ENCODE peak calls at places on chromosomes 4 and X, in four cellular contexts. R is IMR-90, U is H9, G is H1. Q is an unnamed sample.

GRCh38 chr4:56086073-56086521 is 137.4 kb downstream of the CEP135 start:
- DNase-seq in R (no peak), U (peak), G (peak), Q (peak)

GRCh38 chr4:23233596-23233995 is 540.9 kb downstream of the GBA3 start:
- DNase-seq in R (no peak), U (no peak), G (no peak), Q (no peak)

GRCh38 chr4:155758500-155759371 is at the start of gene GUCY1B1:
- DNase-seq in R (peak), U (peak), G (peak), Q (peak)

GRCh38 chrX:153488231-153488914 is 6.4 kb upstream of the BGN start:
- DNase-seq in R (peak), U (no peak), G (no peak), Q (peak)

GRCh38 chr4:6716018-6716911 is at the start of gene BLOC1S4:
- DNase-seq in R (peak), U (peak), G (peak), Q (peak)

GRCh38 chr4:172088556-172088955 is 275.4 kb downstream of the GALNTL6 start:
- DNase-seq in R (no peak), U (no peak), G (no peak), Q (no peak)

GRCh38 chrX:47458528-47458927 is 24.5 kb downstream of the ZNF41 start:
- DNase-seq in R (no peak), U (no peak), G (no peak), Q (no peak)

GRCh38 chr4:6029254-6029653 is 11.0 kb upstream of the C4orf50 start:
- DNase-seq in R (no peak), U (no peak), G (no peak), Q (peak)

GRCh38 chrX:79325263-79325958 is 41.7 kb downstream of the ITM2A start:
- DNase-seq in R (no peak), U (peak), G (no peak), Q (peak)

GRCh38 chrX:125205918-125206665 is 113.6 kb upstream of the TEX13C start:
- DNase-seq in R (no peak), U (peak), G (no peak), Q (peak)

GRCh38 chrX:154731203-154731602 is 19.7 kb downstream of the GAB3 start:
- DNase-seq in R (no peak), U (no peak), G (no peak), Q (no peak)

GRCh38 chr4:137961051-137961438 is 281.1 kb downstream of the SLC7A11 start:
- DNase-seq in R (no peak), U (no peak), G (no peak), Q (no peak)

GRCh38 chr4:160514126-160514525 is 1411.2 kb downstream of the RAPGEF2 start:
- DNase-seq in R (no peak), U (no peak), G (no peak), Q (no peak)

GRCh38 chrX:40502688-40503087 is 78.1 kb upstream of the ATP6AP2 start:
- DNase-seq in R (no peak), U (no peak), G (no peak), Q (no peak)

GRCh38 chr4:94491322-94491721 is 39.6 kb downstream of the PDLIM5 start:
- DNase-seq in R (peak), U (no peak), G (no peak), Q (no peak)

DNA sequence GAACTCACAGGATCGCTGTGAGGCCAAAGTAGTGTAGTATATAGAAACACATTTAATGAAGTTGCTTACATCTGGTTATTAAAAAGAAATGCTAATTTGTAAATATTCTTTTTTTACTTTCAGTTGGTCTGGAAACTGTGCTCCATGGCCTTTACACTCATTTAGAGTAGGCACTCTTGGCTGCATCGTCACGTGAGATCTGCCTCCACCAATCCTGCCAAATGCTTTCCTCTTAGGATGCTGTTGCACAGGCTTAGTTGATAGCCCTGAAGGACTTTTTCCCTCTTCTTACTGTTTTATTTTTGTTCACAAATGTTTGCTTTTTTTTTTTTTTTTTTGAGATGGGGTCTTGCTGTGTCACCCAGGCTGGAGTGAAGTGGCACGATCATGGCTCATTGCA is 6.3 kb downstream of the CPE start:
- DNase-seq in R (no peak), U (no peak), G (no peak), Q (no peak)
- H4K5ac ChIP-seq in R (no peak), U (no peak), G (no peak), Q (no peak)

GRCh38 chrX:98459669-98460068 is 1576.0 kb downstream of the RPA4 start:
- DNase-seq in R (no peak), U (no peak), G (no peak), Q (no peak)
- H4K5ac ChIP-seq in R (no peak), U (no peak), G (no peak), Q (no peak)

GRCh38 chr4:53422367-53422766 is 44.9 kb downstream of the FIP1L1 start:
- DNase-seq in R (no peak), U (no peak), G (no peak), Q (no peak)
- H4K5ac ChIP-seq in R (no peak), U (no peak), G (no peak), Q (no peak)

DNA sequence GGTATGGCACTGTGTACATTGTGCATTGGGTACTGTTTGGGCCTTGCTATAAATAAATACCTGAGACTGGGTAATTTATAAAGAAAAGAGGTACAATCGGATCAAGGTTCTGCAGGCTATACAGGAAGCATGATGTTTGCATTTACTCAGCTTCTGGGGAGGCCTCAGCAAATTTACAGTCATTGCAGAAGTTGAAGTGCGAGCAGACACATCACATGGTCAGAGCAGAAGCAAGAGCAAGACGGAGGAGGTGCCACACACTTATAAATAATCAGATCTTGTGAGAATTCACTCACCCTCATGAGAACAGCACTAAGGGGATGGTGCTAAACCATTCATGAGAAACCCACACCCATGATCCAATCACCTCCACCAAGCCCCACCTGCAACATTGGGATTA is 505.0 kb downstream of the ARAP2 start:
- DNase-seq in R (no peak), U (no peak), G (no peak), Q (no peak)
- H4K5ac ChIP-seq in R (no peak), U (no peak), G (no peak), Q (no peak)

GRCh38 chr4:177322881-177323280 is 13.2 kb downstream of the NEIL3 start:
- DNase-seq in R (no peak), U (no peak), G (no peak), Q (no peak)
- H4K5ac ChIP-seq in R (no peak), U (no peak), G (no peak), Q (no peak)

DNA sequence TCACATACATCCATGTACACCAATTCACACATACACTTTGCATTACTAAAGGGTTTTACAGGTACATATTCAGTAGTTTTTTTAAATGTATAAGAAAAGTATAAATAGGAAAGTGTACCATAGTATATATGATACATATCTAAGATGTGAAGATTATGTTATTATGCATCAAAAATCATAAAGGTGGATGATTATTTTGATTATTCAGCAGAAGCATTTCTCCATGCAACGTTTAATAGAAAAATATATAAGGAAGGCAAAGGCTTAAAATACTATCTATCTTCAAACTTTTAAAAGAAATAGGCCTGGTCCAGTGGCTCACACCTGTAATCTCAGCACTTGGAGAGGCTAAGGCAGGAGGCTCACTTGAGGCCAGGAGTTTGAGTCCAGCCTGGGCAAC is 133.5 kb upstream of the KLF3 start:
- DNase-seq in R (no peak), U (no peak), G (no peak), Q (no peak)
- H4K5ac ChIP-seq in R (no peak), U (no peak), G (no peak), Q (no peak)

GRCh38 chr4:1572964-1573720 is 111.0 kb downstream of the FAM53A start:
- DNase-seq in R (no peak), U (no peak), G (no peak), Q (no peak)
- H4K5ac ChIP-seq in R (no peak), U (no peak), G (no peak), Q (no peak)

GRCh38 chr4:72677886-72678285 is 108.9 kb upstream of the ADAMTS3 start:
- DNase-seq in R (no peak), U (no peak), G (no peak), Q (no peak)
- H4K5ac ChIP-seq in R (no peak), U (no peak), G (no peak), Q (no peak)

DNA sequence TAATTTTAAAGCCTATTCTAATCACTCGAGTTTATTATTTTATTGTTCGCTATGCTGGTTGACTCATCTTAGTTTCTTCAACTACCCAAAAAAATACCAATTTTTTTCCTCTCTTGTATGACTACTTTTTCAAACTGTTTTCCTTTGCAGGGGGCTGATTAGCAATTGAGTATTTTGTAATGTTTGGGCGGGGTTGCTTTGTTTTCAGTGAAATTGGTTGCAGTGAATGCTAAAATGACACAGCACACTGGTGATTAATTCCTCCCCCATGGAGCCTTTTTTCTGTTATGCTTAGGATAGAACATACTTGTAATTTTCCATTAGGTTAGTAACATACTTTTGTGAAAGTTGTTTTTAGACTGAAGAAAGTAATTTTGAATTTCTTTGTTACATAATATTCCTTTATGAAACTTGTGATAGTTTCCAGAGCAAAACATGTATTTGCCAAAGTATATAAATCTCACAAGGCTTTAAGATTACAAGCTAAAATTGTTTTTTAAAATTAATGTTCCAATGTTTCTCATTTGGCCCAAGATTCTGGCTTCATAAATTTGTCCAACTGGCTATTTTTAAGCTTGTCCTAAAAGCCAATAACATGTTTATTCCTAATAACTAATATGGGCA is 120.4 kb downstream of the CHIC1 start:
- DNase-seq in R (no peak), U (no peak), G (no peak), Q (no peak)
- H4K5ac ChIP-seq in R (no peak), U (no peak), G (no peak), Q (no peak)